ENCODE peak calls at places on chromosomes 2 and 18, in ten cellular contexts. K is lung, H is fibroblast of the aortic adventitia, V is BJ, T is brain microvascular endothelial cell, U is uterus, J is bronchial epithelial cell, I is NB4, A is psoas muscle, L is astrocyte of the spinal cord. Q is an unnamed sample.

GRCh38 chr2:37090019-37090477 is 5.7 kb downstream of the GPATCH11 start:
- DNase-seq in H (no peak), K (no peak), I (peak), T (no peak), L (no peak), J (no peak), U (no peak), A (no peak), V (no peak), Q (no peak)

GRCh38 chr2:74045454-74045853 is 60.7 kb downstream of the TET3 start:
- DNase-seq in H (peak), V (peak), U (no peak), T (peak), J (no peak), L (peak), I (no peak), K (no peak), A (no peak), Q (peak)

GRCh38 chr2:233814063-233814435 is 35.9 kb downstream of the MROH2A start:
- DNase-seq in I (no peak), A (no peak), L (no peak), H (peak), V (no peak), T (peak), U (no peak), J (peak), K (no peak), Q (no peak)

GRCh38 chr2:203987959-203988358 is 51.4 kb downstream of the ICOS start:
- DNase-seq in L (no peak), U (no peak), H (no peak), V (no peak), T (no peak), K (no peak), J (no peak), A (no peak), I (no peak), Q (no peak)

GRCh38 chr18:57649536-57650495 is 28.2 kb upstream of the NARS1 start:
- DNase-seq in A (no peak), K (no peak), V (peak), U (no peak), H (peak), L (peak), I (no peak), J (peak), T (peak), Q (peak)

GRCh38 chr2:127107622-127107999 is 657 bp upstream of the BIN1 start:
- DNase-seq in L (peak), K (no peak), V (no peak), T (peak), J (peak), A (no peak), U (no peak), I (no peak), H (peak), Q (peak)

GRCh38 chr2:73942664-73943063 is 16.0 kb downstream of the DGUOK start:
- DNase-seq in I (no peak), U (no peak), A (no peak), H (no peak), V (no peak), L (no peak), J (no peak), K (no peak), T (no peak), Q (no peak)

GRCh38 chr2:169143998-169144397 is 74.6 kb downstream of the DHRS9 start:
- DNase-seq in K (no peak), T (no peak), A (no peak), J (no peak), U (no peak), H (no peak), V (no peak), L (no peak), I (no peak), Q (no peak)

GRCh38 chr2:135909976-135910375 is 33.7 kb upstream of the MCM6 start:
- DNase-seq in K (no peak), V (no peak), J (no peak), T (no peak), A (no peak), I (no peak), U (no peak), L (no peak), H (peak), Q (peak)

GRCh38 chr2:105393373-105394055 is 5.3 kb downstream of the FHL2 start:
- DNase-seq in T (peak), U (no peak), I (no peak), H (peak), V (no peak), A (peak), J (no peak), L (peak), K (no peak), Q (no peak)

GRCh38 chr18:22594155-22594690 is 176.5 kb upstream of the CTAGE1 start:
- DNase-seq in J (no peak), A (no peak), H (no peak), L (no peak), I (no peak), U (no peak), T (no peak), K (no peak), V (no peak), Q (no peak)

GRCh38 chr2:95552911-95553310 is 38.9 kb upstream of the TRIM43 start:
- DNase-seq in H (peak), K (no peak), V (no peak), T (no peak), A (peak), I (no peak), L (peak), U (no peak), J (no peak), Q (no peak)

GRCh38 chr2:161077367-161078210 is 82.6 kb upstream of the TANK start:
- DNase-seq in T (peak), J (peak), H (peak), A (no peak), V (no peak), K (no peak), U (no peak), L (peak), I (peak), Q (no peak)

GRCh38 chr2:100245681-100246080 is 76.6 kb downstream of the LONRF2 start:
- DNase-seq in V (no peak), A (no peak), T (no peak), U (no peak), I (no peak), K (no peak), L (no peak), H (no peak), J (no peak), Q (no peak)

GRCh38 chr2:233063269-233063975 is 3.3 kb downstream of the INPP5D start:
- DNase-seq in T (no peak), L (no peak), I (peak), K (no peak), A (no peak), J (no peak), U (no peak), H (no peak), V (no peak), Q (no peak)

GRCh38 chr2:193156480-193156879 is 961.7 kb upstream of the TMEFF2 start:
- DNase-seq in L (no peak), A (no peak), U (no peak), H (no peak), J (no peak), K (no peak), I (no peak), T (no peak), V (no peak), Q (no peak)

DNA sequence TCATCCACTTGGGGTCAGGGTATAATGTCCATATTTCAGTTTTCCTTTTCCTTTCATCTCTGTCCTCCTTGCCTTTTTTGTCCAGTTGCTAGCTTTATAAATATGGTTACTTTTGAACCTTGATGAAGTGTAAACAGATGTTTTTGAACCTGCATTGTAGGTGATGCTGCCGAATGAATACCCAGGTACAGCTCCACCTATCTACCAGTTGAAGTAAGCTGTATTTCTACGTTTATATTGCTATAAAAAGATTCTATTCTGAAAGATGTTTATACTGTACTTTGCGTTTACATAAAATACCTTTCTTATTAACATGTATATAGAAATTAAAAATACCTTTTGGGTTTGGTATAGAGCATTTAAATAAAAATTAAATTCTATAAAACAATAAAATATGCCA is 2.2 kb downstream of the IMPACT start:
- DNase-seq in H (no peak), V (no peak), A (no peak), L (no peak), K (no peak), I (no peak), U (no peak), J (peak), T (no peak), Q (no peak)
- TF ChIP-seq CTCF in H (no peak), V (no peak), A (no peak), L (peak), K (no peak), I (no peak), U (no peak), J (peak), T (peak), Q (peak)

GRCh38 chr2:167127135-167127534 is 238.9 kb downstream of the XIRP2 start:
- DNase-seq in J (peak), L (no peak), T (peak), H (peak), K (no peak), A (no peak), V (no peak), I (peak), U (no peak), Q (peak)
- TF ChIP-seq CTCF in J (peak), L (peak), T (peak), H (peak), K (no peak), A (peak), V (peak), I (peak), U (no peak), Q (peak)

GRCh38 chr18:2223859-2224258 is 347.4 kb downstream of the METTL4 start:
- DNase-seq in L (peak), I (peak), H (peak), U (no peak), A (no peak), V (no peak), K (no peak), T (peak), J (peak), Q (peak)
- TF ChIP-seq CTCF in L (peak), I (peak), H (peak), U (peak), A (peak), V (peak), K (no peak), T (peak), J (peak), Q (peak)

GRCh38 chr2:28751102-28751955 is at the start of gene PPP1CB:
- DNase-seq in V (peak), L (peak), J (peak), K (peak), T (peak), I (peak), A (peak), U (peak), H (peak), Q (peak)
- TF ChIP-seq CTCF in V (peak), L (peak), J (peak), K (peak), T (peak), I (peak), A (peak), U (peak), H (peak), Q (peak)

GRCh38 chr2:222796413-222797103 is 64.3 kb upstream of the ACSL3 start:
- DNase-seq in A (no peak), L (peak), V (peak), K (no peak), T (peak), H (no peak), J (no peak), I (no peak), U (no peak), Q (peak)

GRCh38 chr2:222795671-222796357 is 65.0 kb upstream of the ACSL3 start:
- DNase-seq in T (no peak), U (no peak), I (no peak), L (no peak), J (no peak), V (no peak), A (no peak), H (no peak), K (no peak), Q (no peak)

GRCh38 chr2:222798528-222798927 is 62.3 kb upstream of the ACSL3 start:
- DNase-seq in K (no peak), I (no peak), H (no peak), T (no peak), U (no peak), J (no peak), L (no peak), A (no peak), V (no peak), Q (no peak)

GRCh38 chr2:222797871-222798270 is 63.0 kb upstream of the ACSL3 start:
- DNase-seq in K (no peak), U (no peak), J (no peak), V (no peak), A (no peak), H (no peak), I (no peak), T (no peak), L (no peak), Q (no peak)

GRCh38 chr2:222797308-222797707 is 63.5 kb upstream of the ACSL3 start:
- DNase-seq in V (peak), K (no peak), H (peak), J (no peak), A (no peak), L (peak), U (no peak), I (peak), T (no peak), Q (peak)
- TF ChIP-seq CTCF in V (peak), K (peak), H (peak), J (peak), A (peak), L (peak), U (peak), I (peak), T (peak), Q (peak)

DNA sequence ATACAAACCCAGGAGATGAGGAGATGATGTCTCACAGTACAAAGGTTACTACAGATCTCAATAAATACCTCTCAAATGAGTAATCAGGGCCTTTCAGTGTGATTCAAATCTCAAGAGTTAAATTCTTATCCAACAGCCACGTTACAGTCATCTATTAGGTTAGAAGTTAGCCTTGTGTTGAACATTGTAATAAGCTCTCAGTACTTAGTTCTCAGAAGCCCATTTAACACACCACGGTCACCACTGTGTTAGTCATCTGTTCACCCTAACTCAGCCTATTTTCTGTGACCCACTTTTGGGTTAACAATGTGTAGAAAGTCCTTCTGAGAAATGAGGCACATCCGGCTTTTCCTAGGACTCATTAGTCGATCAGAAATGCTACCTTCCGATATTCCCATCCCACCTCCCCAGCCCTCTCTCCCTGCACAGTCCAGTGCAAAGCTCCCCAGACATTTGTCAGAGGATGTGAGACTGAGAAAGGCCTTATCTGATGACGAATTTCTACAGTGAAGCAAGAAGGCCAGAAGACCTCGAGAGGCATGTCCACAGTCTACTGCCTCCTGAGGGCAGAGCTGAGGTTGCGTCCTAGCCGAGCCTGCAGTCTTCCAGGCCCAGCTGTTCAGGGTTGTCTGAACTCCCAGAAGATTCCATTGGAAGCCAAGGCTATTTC is 92.5 kb downstream of the ACTR2 start:
- DNase-seq in T (peak), V (peak), U (no peak), L (peak), K (no peak), A (peak), I (peak), H (peak), J (peak), Q (peak)
- TF ChIP-seq CTCF in T (peak), V (peak), U (no peak), L (peak), K (no peak), A (no peak), I (no peak), H (peak), J (peak), Q (peak)

GRCh38 chr2:44801676-44802408 is 139.7 kb upstream of the SIX3 start:
- DNase-seq in A (no peak), V (no peak), I (no peak), K (no peak), U (no peak), H (peak), J (no peak), L (no peak), T (no peak), Q (no peak)
- TF ChIP-seq CTCF in A (no peak), V (no peak), I (no peak), K (no peak), U (no peak), H (no peak), J (no peak), L (no peak), T (no peak), Q (no peak)

GRCh38 chr18:60691061-60691460 is 318.5 kb upstream of the MC4R start:
- DNase-seq in K (no peak), T (no peak), L (no peak), A (no peak), J (no peak), V (no peak), I (no peak), H (no peak), U (no peak), Q (no peak)
- TF ChIP-seq CTCF in K (no peak), T (no peak), L (no peak), A (no peak), J (no peak), V (no peak), I (no peak), H (no peak), U (no peak), Q (no peak)

Q was measured in HFFc6.